ENCODE peak calls at places on chromosomes 13 and 19, in five cellular contexts. X, O, R, I and T are unnamed samples.

GRCh38 chr13:29832899-29833298 is 17.5 kb downstream of the UBL3 start:
- DNase-seq in X (no peak), O (no peak), R (no peak), I (no peak), T (no peak)

GRCh38 chr13:76024151-76024550 is 388.0 kb downstream of the LMO7 start:
- DNase-seq in X (no peak), O (no peak), R (no peak), I (no peak), T (no peak)

GRCh38 chr19:49361438-49362047 is 673 bp downstream of the TEAD2 start:
- DNase-seq in X (peak; percentile 91), O (peak; percentile 89), R (no peak), I (peak; percentile 91), T (peak; percentile 69)

GRCh38 chr19:36604656-36605100 is 435 bp upstream of the ZNF382 start:
- DNase-seq in X (peak; percentile 17), O (peak; percentile 38), R (no peak), I (peak; percentile 70), T (peak; percentile 44)

GRCh38 chr19:58362272-58362994 is at the start of gene ZNF497:
- DNase-seq in X (peak; percentile 96), O (peak; percentile 97), R (peak; percentile 81), I (peak; percentile 97), T (peak; percentile 94)

GRCh38 chr19:42099336-42099925 is 23.5 kb downstream of the ZNF574 start:
- DNase-seq in X (no peak), O (no peak), R (no peak), I (no peak), T (no peak)

GRCh38 chr13:44155422-44156293 is 218.0 kb upstream of the SERP2 start:
- DNase-seq in X (peak; percentile 86), O (peak; percentile 39), R (no peak), I (peak; percentile 87), T (peak; percentile 51)

GRCh38 chr19:30646806-30647205 is 274.6 kb downstream of the ZNF536 start:
- DNase-seq in X (no peak), O (no peak), R (no peak), I (no peak), T (no peak)

GRCh38 chr13:80342541-80343371 is 1.8 kb upstream of the SPRY2 start:
- DNase-seq in X (peak; percentile 85), O (peak; percentile 81), R (no peak), I (peak; percentile 87), T (peak; percentile 68)

GRCh38 chr13:73370066-73370465 is 311.3 kb downstream of the KLF5 start:
- DNase-seq in X (no peak), O (no peak), R (no peak), I (no peak), T (no peak)

GRCh38 chr19:40960062-40960685 is 30.9 kb upstream of the CYP2B6 start:
- DNase-seq in X (no peak), O (no peak), R (no peak), I (no peak), T (no peak)

GRCh38 chr13:91228083-91228482 is 119.4 kb upstream of the MIR17HG start:
- DNase-seq in X (no peak), O (peak; percentile 5), R (no peak), I (no peak), T (no peak)

GRCh38 chr19:16206637-16207036 is 8.9 kb downstream of the AP1M1 start:
- DNase-seq in X (no peak), O (no peak), R (no peak), I (no peak), T (no peak)

GRCh38 chr13:46756977-46757376 is 40.0 kb downstream of the ESD start:
- DNase-seq in X (no peak), O (peak; percentile 70), R (no peak), I (no peak), T (peak; percentile 90)

GRCh38 chr13:98172570-98173405 is 4.3 kb downstream of the RNF113B start:
- DNase-seq in X (no peak), O (peak; percentile 53), R (no peak), I (no peak), T (peak; percentile 50)

GRCh38 chr19:45161715-45162463 is 1.1 kb upstream of the NKPD1 start:
- DNase-seq in X (no peak), O (peak; percentile 34), R (no peak), I (peak; percentile 80), T (peak; percentile 28)

GRCh38 chr19:14059093-14059480 is 2.8 kb downstream of the PALM3 start:
- DNase-seq in X (no peak), O (no peak), R (no peak), I (peak; percentile 33), T (no peak)
- TF ChIP-seq CTCF in X (peak; percentile 9), O (peak; percentile 78), R (no peak), I (peak; percentile 84), T (peak; percentile 57)

GRCh38 chr13:27967736-27968315 is 1.3 kb downstream of the CDX2 start:
- DNase-seq in X (no peak), O (no peak), R (no peak), I (no peak), T (no peak)

GRCh38 chr13:27969073-27969865 is at the start of gene CDX2:
- DNase-seq in X (no peak), O (no peak), R (no peak), I (no peak), T (no peak)

GRCh38 chr13:27967203-27967735 is 1.8 kb downstream of the CDX2 start:
- DNase-seq in X (no peak), O (no peak), R (no peak), I (no peak), T (no peak)

GRCh38 chr13:27969866-27970229 is 733 bp upstream of the CDX2 start:
- DNase-seq in X (no peak), O (no peak), R (no peak), I (no peak), T (no peak)

DNA sequence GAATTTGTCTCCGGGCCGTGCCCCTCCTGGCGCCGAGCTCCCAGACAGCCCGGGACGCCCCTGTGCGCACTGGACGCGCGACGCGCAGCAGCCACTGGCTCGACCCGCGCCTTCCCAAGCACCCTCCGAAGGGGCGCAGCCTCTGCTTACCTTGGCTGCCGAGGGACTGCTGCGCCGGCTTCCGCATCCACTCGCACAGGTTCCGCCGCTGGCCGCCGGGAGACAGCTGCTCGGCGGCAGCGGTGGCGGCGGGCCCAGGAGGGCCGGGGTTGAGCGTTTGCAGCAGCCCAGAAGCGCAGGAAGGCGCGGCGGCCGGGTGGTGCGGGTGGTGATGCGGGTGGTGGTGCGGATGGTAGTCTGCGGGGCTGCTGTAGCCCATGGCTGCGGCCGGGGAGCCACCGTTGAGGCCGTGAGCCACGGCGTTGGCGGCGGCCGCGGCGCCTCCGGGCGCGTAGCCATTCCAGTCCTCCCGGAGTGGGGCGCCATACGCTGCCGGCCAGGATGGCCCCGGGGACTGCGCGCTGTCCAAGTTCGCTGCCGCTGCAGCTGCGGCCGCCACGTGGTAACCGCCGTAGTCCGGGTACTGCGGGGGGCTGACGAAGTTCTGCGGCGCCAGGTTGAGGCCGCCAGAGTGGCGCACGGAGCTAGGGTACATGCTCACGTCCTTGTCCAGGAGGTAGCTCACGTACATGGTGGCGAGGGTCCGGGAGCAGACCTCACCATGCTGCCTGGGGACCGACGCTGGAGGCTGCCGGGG is 621 bp downstream of the CDX2 start:
- DNase-seq in X (no peak), O (no peak), R (no peak), I (no peak), T (no peak)
- H3K4me3 ChIP-seq in X (peak overlapping the region; percentile 16), O (no peak overlapping the region), R (no peak overlapping the region), I (peak overlapping the region; percentile 9), T (no peak overlapping the region)

GRCh38 chr19:8052464-8052859 is at the start of gene CCL25:
- DNase-seq in X (no peak), O (no peak), R (no peak), I (no peak), T (no peak)
- TF ChIP-seq CTCF in X (no peak), O (no peak), R (no peak), I (no peak), T (no peak)

DNA sequence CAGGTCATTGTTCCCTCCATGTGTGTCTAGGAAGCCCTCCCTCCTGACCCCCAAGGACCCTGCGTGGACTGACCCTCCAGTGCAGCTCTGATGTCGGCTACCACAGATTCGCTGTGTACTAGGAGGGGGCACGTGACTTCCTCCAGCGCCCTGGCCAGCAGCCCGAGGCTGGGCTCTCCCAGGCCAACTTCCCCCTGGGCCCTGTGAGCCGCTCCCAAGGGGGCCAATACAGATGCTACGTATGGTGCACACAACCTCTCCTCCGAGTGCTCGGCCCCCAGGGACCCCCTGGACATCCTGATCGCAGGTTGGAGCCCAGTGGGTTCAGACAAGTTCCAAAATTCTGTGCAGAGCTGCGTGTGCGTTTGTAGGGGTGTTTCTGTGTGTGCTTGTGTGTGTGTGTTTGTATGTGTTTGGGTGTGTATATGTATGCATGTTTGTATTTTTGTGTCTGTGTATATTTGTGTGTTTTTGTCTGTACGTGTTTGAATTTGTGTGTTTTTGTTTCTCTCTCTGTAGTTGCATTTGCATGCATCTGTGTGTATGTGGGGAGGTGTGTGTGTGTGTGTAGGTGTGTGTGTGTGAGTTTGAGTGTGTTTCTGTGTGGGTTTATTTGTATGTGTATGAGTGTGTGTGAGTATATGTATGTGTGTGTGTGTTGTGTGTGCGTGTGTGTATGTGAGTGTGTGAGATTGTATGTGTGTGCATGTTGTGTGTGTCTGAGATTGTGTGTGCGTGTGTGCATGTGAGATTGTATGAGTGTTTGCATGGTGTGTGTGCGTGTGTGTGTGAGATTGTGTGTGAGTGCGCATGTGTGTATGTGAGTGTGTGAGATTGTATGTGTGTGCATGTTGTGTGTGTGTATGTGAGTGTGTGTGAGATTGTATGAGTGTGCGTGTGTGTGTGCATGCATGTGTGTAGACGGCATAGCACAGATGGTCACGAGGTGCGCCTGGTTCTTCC is 21.4 kb upstream of the LILRA2 start:
- DNase-seq in X (no peak), O (no peak), R (no peak), I (no peak), T (no peak)
- H3K4me3 ChIP-seq in X (no peak overlapping the region), O (no peak overlapping the region), R (no peak overlapping the region), I (no peak overlapping the region), T (no peak overlapping the region)

GRCh38 chr19:1020868-1021425 is at the start of gene TMEM259:
- DNase-seq in X (peak; percentile 95), O (peak; percentile 98), R (peak; percentile 85), I (peak; percentile 99), T (peak; percentile 95)

GRCh38 chr19:1019980-1020867 is 699 bp downstream of the TMEM259 start:
- DNase-seq in X (peak; percentile 56), O (no peak), R (no peak), I (no peak), T (no peak)

GRCh38 chr19:1018932-1019615 is 1.8 kb downstream of the TMEM259 start:
- DNase-seq in X (no peak), O (no peak), R (no peak), I (no peak), T (no peak)

GRCh38 chr19:1018393-1018792 is 2.5 kb downstream of the TMEM259 start:
- DNase-seq in X (no peak), O (no peak), R (no peak), I (no peak), T (no peak)

GRCh38 chr19:1019616-1019961 is 1.3 kb downstream of the TMEM259 start:
- DNase-seq in X (no peak), O (no peak), R (no peak), I (no peak), T (no peak)
- TF ChIP-seq CTCF in X (no peak), O (no peak), R (no peak), I (no peak), T (no peak)

GRCh38 chr19:4302238-4302630 is at the start of gene TMIGD2:
- DNase-seq in X (no peak), O (no peak), R (no peak), I (no peak), T (no peak)
- H3K4me3 ChIP-seq in X (no peak within 1 kb of the TSS), O (no peak within 1 kb of the TSS), R (no peak within 1 kb of the TSS), I (no peak within 1 kb of the TSS), T (no peak within 1 kb of the TSS)